ENCODE peak calls at places on chromosomes 3 and 15, in five cellular contexts. F is dorsolateral prefrontal cortex, T is GM12865, N is cardiac fibroblast, G is Panc1. W is an unnamed sample.

GRCh38 chr3:142645236-142645793 is 49.1 kb downstream of the PLS1 start:
- DNase-seq in T (no peak), F (no peak), G (peak; percentile 77), N (peak; percentile 64), W (peak; percentile 68)

GRCh38 chr3:5013021-5013906 is 34.0 kb downstream of the BHLHE40 start:
- DNase-seq in T (no peak), G (no peak), N (peak; percentile 70), F (no peak), W (no peak)

GRCh38 chr3:79983063-79983561 is 215.3 kb upstream of the ROBO1 start:
- DNase-seq in F (no peak), T (no peak), G (no peak), N (no peak), W (peak; percentile 59)

GRCh38 chr15:52115598-52116427 is 3.2 kb upstream of the BCL2L10 start:
- DNase-seq in T (no peak), G (no peak), F (no peak), N (no peak), W (no peak)

GRCh38 chr15:72758195-72758594 is 25.4 kb downstream of the ADPGK start:
- DNase-seq in T (no peak), F (no peak), N (peak; percentile 94), G (no peak), W (peak; percentile 87)

GRCh38 chr15:84973492-84974460 is 7.9 kb upstream of the PDE8A start:
- DNase-seq in G (no peak), T (no peak), N (peak; percentile 70), F (no peak), W (no peak)

GRCh38 chr15:47900731-47901130 is 183.4 kb downstream of the SEMA6D start:
- DNase-seq in G (no peak), T (no peak), F (no peak), N (no peak), W (no peak)

GRCh38 chr15:80502782-80503181 is 98.6 kb downstream of the ARNT2 start:
- DNase-seq in F (no peak), G (no peak), T (no peak), N (no peak), W (no peak)

GRCh38 chr3:18111702-18112311 is 313.3 kb downstream of the SATB1 start:
- DNase-seq in F (no peak), N (no peak), G (no peak), T (peak; percentile 16), W (peak; percentile 60)

GRCh38 chr3:85838921-85839320 is 880.1 kb downstream of the CADM2 start:
- DNase-seq in N (no peak), T (no peak), F (no peak), G (no peak), W (no peak)

GRCh38 chr15:57012557-57012956 is 94.1 kb downstream of the TCF12 start:
- DNase-seq in F (no peak), N (no peak), G (no peak), T (no peak), W (no peak)

GRCh38 chr15:64438653-64439447 is 21.5 kb upstream of the ZNF609 start:
- DNase-seq in T (no peak), N (no peak), G (no peak), F (no peak), W (no peak)

GRCh38 chr15:45414215-45414885 is 36.0 kb upstream of the GATM start:
- DNase-seq in F (no peak), T (no peak), G (no peak), N (peak; percentile 5), W (no peak)

GRCh38 chr15:78241017-78241416 is 6.7 kb upstream of the ACSBG1 start:
- DNase-seq in G (peak; percentile 64), T (peak; percentile 82), N (peak; percentile 77), F (peak; percentile 90), W (peak; percentile 85)

GRCh38 chr15:99618941-99619411 is 53.2 kb downstream of the MEF2A start:
- DNase-seq in G (no peak), T (no peak), N (peak; percentile 17), F (no peak), W (peak; percentile 18)

GRCh38 chr3:174862101-174862500 is 3.0 kb downstream of the NAALADL2 start:
- DNase-seq in F (no peak), N (peak; percentile 6), G (peak; percentile 8), T (peak; percentile 9), W (peak; percentile 41)

GRCh38 chr3:157916672-157917071 is 189.5 kb downstream of the SHOX2 start:
- DNase-seq in G (no peak), N (peak; percentile 8), F (no peak), T (no peak), W (no peak)

GRCh38 chr3:61682671-61683408 is 121.5 kb downstream of the PTPRG start:
- DNase-seq in F (no peak), N (peak; percentile 11), G (no peak), T (no peak), W (no peak)

GRCh38 chr3:174859109-174859735 is at the start of gene NAALADL2:
- DNase-seq in F (no peak), G (no peak), T (no peak), N (no peak), W (no peak)

GRCh38 chr3:8840556-8840955 is 71.1 kb upstream of the OXTR start:
- DNase-seq in F (no peak), N (peak; percentile 72), T (no peak), G (no peak), W (peak; percentile 91)

GRCh38 chr15:90812881-90813280 is 55.5 kb upstream of the FURIN start:
- DNase-seq in F (no peak), T (no peak), N (no peak), G (no peak), W (no peak)

DNA sequence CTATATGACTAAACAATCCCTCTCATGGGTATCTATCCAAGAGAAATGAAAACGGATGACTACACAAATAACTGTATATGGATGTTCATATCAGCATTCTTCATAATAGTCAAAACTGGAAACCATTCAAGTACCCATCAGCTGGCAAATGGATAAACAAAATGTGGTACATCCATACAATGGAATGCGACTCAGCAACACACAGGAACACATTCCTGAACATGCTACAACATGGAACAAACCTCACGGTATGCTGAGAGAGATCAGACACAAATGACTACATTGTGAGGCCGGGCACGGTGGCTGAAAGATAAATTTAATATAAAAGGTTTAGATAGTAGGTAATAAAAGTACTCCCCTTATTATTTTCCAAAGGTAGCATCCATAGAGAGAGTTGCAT is 42.6 kb downstream of the CCR4 start:
- DNase-seq in N (no peak), G (no peak), F (no peak), T (no peak), W (no peak)
- H3K4me3 ChIP-seq in N (no peak overlapping the region), G (no peak overlapping the region), F (no peak overlapping the region), T (no peak overlapping the region), W (no peak overlapping the region)

DNA sequence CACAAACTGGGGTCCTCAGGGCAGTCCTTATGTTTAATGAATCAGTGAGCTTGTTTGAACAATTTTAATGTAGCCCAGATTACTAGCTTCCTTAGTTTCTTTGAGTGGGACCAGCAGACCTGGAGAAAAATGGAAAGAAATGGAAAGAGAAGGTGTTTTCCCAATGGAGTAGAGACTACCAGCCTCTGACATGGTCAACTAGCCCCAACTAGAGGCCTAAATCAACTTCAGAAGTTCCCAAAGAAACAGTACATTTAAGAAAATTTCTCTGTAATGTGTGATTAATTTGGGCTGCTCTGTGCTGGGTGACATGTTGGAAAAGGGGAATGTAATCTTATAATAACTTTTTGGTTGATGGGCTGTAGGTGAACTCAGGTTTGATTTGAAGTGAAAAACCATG is 310.9 kb downstream of the MFSD1 start:
- DNase-seq in N (no peak), T (no peak), G (no peak), F (no peak), W (no peak)
- TF ChIP-seq CTCF in N (no peak), T (no peak), G (no peak), F (no peak), W (no peak)

DNA sequence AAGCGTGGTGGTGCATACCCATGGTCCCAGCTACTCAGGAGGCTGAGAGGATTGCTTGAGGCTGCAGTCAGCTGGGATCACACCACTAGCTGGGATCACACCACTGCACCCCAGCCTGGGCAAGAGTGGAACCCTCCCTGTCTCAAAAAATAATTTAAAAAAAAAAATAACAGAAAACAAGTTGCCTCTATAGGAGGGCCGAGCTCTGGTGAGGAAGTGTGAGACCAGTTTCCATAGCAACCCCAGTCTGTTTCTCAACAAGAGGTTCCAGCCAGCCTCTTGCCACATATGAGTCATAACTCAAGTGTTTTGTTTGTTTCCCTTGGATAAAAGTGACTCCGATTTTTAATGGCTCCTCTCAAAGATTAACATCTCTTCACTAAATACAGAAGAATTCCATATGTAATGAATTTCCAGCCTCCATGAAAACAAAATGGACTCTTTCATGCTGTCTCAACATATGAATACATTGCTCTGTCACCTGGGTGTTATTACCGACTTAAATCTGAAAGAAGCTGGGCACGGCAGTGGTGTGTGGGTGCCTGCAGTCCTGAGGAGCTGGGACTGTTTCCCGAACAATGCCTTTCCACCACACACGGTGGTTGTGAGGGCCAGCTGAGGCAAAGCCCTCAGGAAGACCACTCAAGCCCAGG is 19.7 kb downstream of the TMEM43 start:
- DNase-seq in T (peak; percentile 91), G (peak; percentile 52), F (peak; percentile 68), N (peak; percentile 99), W (peak; percentile 100)
- H3K4me3 ChIP-seq in T (no peak overlapping the region), G (peak overlapping the region; percentile 1), F (peak overlapping the region; percentile 17), N (peak overlapping the region; percentile 43), W (peak overlapping the region; percentile 26)

GRCh38 chr3:1346386-1346785 is 253.6 kb downstream of the CNTN6 start:
- DNase-seq in F (no peak), G (no peak), T (no peak), N (no peak), W (no peak)

GRCh38 chr3:1350885-1351284 is 258.1 kb downstream of the CNTN6 start:
- DNase-seq in T (no peak), N (no peak), F (no peak), G (no peak), W (no peak)

DNA sequence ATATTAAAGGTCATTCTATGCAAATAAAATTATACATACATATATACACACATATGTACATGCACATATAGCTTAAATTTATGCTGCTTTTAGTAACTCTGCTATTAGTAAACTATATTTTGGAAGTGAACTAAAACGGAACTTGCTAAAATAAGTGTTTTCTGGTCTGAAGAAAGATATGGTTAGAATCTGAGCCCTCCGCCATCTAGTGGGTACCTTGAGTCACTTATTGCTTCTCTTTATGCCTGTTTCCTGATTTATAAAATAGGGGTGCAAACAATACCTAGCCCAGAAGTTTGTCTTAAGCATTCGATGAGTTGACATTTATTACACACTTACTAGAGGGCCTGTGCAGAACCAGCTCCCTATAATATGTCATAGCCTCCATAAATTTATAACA is 255.7 kb downstream of the CNTN6 start:
- DNase-seq in G (no peak), T (no peak), N (peak; percentile 1), F (no peak), W (peak; percentile 0)
- TF ChIP-seq CTCF in G (no peak), T (no peak), N (no peak), F (no peak), W (no peak)

DNA sequence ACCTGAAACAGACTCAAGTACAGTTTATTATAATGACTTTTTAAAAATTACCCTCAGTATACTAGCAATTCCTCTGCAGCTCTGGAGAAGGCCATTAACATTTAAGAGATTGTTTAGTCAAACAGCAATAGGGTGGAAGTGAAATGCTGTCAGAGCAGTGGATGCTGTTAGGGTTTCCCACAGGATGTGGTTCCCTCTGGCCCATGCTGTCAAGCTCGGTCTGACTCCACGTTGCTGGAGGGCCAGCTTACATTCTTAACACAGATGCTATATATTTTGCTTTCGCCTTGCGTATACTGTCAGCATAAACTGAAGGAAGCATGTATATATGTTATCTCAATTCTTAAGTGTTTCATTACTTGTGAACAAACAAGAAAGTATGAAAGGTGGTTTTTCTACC is 231.1 kb upstream of the COL8A1 start:
- DNase-seq in F (no peak), G (no peak), N (no peak), T (peak; percentile 63), W (peak; percentile 68)
- H3K4me3 ChIP-seq in F (no peak overlapping the region), G (no peak overlapping the region), N (no peak overlapping the region), T (no peak overlapping the region), W (no peak overlapping the region)

W was measured in choroid plexus epithelial cell.